ENCODE peak calls at places on chromosome 22, in seven cellular contexts. V is H9, X is OCI-LY7, U is endothelial cell of umbilical vein, W is GM23248, M is GM23338, C is HCT116. K is an unnamed sample. For H3K79me2, the result is how much of the 10 kb centered on the place peaks cover.

GRCh38 chr22:44410396-44411056 is 87.5 kb downstream of the RTL6 start:
- DNase-seq in M (no peak), X (no peak), C (no peak), W (peak), V (peak), U (no peak), K (no peak)

GRCh38 chr22:40714514-40714966 is 35.3 kb downstream of the MCHR1 start:
- DNase-seq in W (peak), U (peak), M (peak), V (peak), C (no peak), X (no peak), K (no peak)

GRCh38 chr22:48751539-48752437 is 1075.9 kb downstream of the BRD1 start:
- DNase-seq in X (no peak), U (no peak), C (no peak), V (no peak), M (no peak), W (no peak), K (no peak)

GRCh38 chr22:37806409-37807338 is 1.1 kb upstream of the GCAT start:
- DNase-seq in M (peak), X (no peak), C (no peak), U (peak), W (peak), V (no peak), K (no peak)

GRCh38 chr22:37904572-37905533 is 1.2 kb upstream of the MICALL1 start:
- DNase-seq in V (peak), C (peak), W (peak), X (no peak), M (peak), U (peak), K (no peak)

GRCh38 chr22:50529416-50530279 is at the start of gene TYMP:
- DNase-seq in V (no peak), M (peak), W (peak), C (no peak), X (peak), U (no peak), K (no peak)

GRCh38 chr22:36409911-36410756 is 22.4 kb upstream of the MYH9 start:
- DNase-seq in V (peak), U (peak), W (no peak), X (peak), M (peak), C (peak), K (no peak)

GRCh38 chr22:35611891-35612576 is 5.1 kb downstream of the MB start:
- DNase-seq in W (no peak), M (no peak), C (no peak), V (no peak), X (peak), U (no peak), K (peak)

GRCh38 chr22:49302150-49302460 is 525.6 kb downstream of the BRD1 start:
- DNase-seq in X (no peak), C (no peak), M (no peak), V (no peak), W (no peak), U (no peak), K (no peak)

GRCh38 chr22:42365337-42365865 is 66.8 kb downstream of the NFAM1 start:
- DNase-seq in U (no peak), M (peak), W (no peak), V (peak), X (no peak), C (no peak), K (no peak)

GRCh38 chr22:43014062-43014875 is 680 bp downstream of the PACSIN2 start:
- DNase-seq in U (peak), M (peak), W (peak), V (peak), C (no peak), X (peak), K (peak)

GRCh38 chr22:49768077-49768476 is 59.6 kb downstream of the BRD1 start:
- DNase-seq in W (no peak), U (no peak), M (no peak), C (no peak), X (no peak), V (no peak), K (no peak)

GRCh38 chr22:25878933-25879332 is 136.9 kb downstream of the MYO18B start:
- DNase-seq in W (no peak), X (no peak), V (no peak), C (no peak), M (no peak), U (no peak), K (no peak)

GRCh38 chr22:25282671-25283561 is 63.5 kb downstream of the CRYBB2 start:
- DNase-seq in W (no peak), V (peak), M (peak), C (no peak), X (no peak), U (no peak), K (no peak)

GRCh38 chr22:27773236-27773550 is 28.4 kb downstream of the MN1 start:
- DNase-seq in V (no peak), W (no peak), X (no peak), M (no peak), C (no peak), U (no peak), K (no peak)
- H3K79me2 ChIP-seq in V (under half), W (half or more), X (under half), M (under half), C (under half), U (under half), K (under half)

GRCh38 chr22:23068832-23069385 is 1.4 kb upstream of the GNAZ start:
- DNase-seq in C (no peak), W (no peak), U (no peak), X (no peak), V (peak), M (no peak), K (no peak)

GRCh38 chr22:23068096-23068831 is 2.1 kb upstream of the GNAZ start:
- DNase-seq in W (no peak), M (no peak), U (no peak), X (no peak), C (no peak), V (peak), K (no peak)

GRCh38 chr22:23070418-23071162 is at the start of gene GNAZ:
- DNase-seq in X (peak), C (no peak), W (peak), V (peak), M (peak), U (no peak), K (no peak)

GRCh38 chr22:23071163-23072034 is 1.1 kb downstream of the GNAZ start:
- DNase-seq in W (no peak), X (no peak), U (no peak), C (no peak), M (no peak), V (no peak), K (no peak)

DNA sequence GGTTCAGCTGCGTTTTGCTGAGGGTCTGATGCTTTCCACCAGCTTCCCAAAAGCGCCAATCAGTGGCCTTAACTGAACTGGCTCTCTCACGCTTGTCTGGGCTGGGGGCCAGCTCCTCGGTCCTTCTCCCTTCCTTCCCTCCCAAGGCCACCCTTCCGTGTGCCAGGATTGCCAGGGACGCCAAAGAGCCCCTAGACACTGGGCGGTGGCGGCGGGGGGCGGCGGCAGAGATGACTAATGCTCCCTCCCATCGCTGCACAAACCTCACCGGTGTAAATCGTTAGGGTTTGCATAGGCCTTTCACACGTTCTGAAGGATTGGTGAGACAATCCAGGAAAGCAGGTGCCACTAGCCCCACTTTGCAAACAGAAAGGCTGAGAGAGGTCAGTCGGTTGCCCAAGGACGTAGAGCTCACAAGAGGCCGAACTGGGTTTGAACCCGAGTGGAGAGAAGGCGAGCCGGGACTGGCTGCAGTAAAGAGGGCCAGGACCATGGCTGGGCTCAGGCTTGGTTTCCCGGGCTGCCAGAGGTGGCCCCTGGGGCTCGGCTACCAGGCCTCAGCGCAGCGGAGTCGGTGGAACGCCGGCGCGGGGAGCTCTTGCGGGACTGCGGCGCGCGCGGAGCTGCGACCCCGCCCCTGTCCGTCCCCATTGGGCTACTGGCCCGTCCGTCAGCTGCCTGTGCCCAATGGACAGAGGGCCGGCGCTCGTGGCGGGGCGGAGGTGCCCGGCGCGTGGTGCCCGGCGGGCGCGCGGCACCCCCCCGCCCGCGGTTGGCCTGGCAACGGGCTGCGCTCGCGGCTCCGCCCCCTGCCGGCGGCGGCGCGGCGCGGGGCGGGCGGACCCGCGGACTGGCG is 589 bp upstream of the GNAZ start:
- DNase-seq in M (peak), C (peak), V (peak), U (peak), X (peak), W (peak), K (peak)
- H2AFZ ChIP-seq in M (peak), C (peak), V (no peak), U (peak), X (peak), W (peak), K (peak)

DNA sequence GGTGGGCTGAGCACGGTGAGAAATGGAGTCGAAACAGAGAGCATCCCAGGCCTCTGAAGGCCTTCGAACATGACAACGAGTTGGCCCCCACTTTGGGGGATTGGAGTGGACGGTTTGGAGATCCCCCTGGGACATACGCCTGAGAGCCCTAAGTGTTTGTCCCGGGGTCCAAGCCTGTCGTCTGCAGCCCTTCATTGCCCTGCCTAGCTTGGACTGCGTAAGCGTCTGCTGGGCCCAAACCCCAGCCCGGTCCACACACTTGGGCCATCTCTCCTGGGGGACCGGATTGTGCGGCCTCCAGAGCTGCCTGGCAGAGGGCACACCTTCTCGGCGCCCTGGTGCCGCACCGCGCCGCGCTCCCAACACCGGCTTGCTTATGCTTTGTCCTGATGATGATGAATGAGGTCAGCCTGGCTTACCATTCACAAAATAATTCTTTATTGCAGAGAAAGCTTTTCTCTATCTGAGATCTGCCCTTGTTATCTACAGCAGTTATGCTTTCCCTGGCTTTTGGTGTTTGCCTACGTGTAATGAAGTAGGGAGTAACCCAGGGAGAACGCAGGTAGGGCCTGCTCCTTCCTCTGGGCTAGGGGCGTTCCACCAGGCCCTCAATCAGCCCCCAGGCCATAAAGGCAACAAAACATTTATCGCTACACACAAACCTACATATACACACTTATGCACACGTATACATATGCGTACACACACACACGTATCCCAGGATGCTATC is 85.9 kb upstream of the PPARA start:
- DNase-seq in M (no peak), C (no peak), X (no peak), W (peak), V (peak), U (no peak), K (no peak)
- H3K79me2 ChIP-seq in M (under half), C (half or more), X (under half), W (half or more), V (under half), U (half or more), K (half or more)

GRCh38 chr22:31153357-31153756 is 6.6 kb upstream of the RNF185 start:
- DNase-seq in X (no peak), U (no peak), M (no peak), W (no peak), V (no peak), C (no peak), K (no peak)

GRCh38 chr22:31150615-31151014 is 9.4 kb upstream of the RNF185 start:
- DNase-seq in M (peak), U (no peak), W (peak), C (no peak), V (no peak), X (no peak), K (no peak)

GRCh38 chr22:31154975-31155374 is 5.0 kb upstream of the RNF185 start:
- DNase-seq in V (no peak), M (no peak), W (no peak), C (no peak), U (no peak), X (no peak), K (no peak)

GRCh38 chr22:31151872-31152271 is 8.1 kb upstream of the RNF185 start:
- DNase-seq in M (no peak), W (no peak), X (no peak), V (no peak), C (no peak), U (no peak), K (no peak)

DNA sequence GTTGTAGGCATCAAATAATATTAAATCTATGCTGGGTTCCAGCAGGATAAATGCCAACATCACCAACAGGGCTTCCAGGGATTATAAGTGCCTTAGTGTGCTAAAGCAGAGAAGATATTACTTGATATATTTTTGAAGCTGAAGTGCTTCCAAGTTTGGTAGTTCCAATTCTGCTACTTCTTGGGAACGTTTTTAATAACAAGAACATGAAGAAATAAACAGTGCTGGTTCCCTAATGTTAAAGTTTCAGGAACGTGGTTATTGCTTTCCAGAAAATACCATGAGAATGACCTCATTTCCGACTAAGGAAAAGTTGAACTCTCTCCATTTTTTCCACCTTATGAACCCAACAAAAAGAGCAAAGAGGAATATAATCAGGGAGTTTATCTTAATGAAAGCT is 4.6 kb upstream of the RNF185 start:
- DNase-seq in U (peak), X (no peak), V (no peak), M (no peak), W (peak), C (no peak), K (no peak)
- H2AFZ ChIP-seq in U (peak), X (no peak), V (no peak), M (no peak), W (peak), C (no peak), K (no peak)

GRCh38 chr22:17137226-17137625 is 16.1 kb upstream of the TMEM121B start:
- DNase-seq in M (no peak), U (no peak), V (no peak), X (no peak), W (no peak), C (no peak), K (no peak)

GRCh38 chr22:17140022-17140421 is 18.9 kb upstream of the TMEM121B start:
- DNase-seq in C (no peak), M (no peak), W (no peak), V (no peak), X (no peak), U (no peak), K (no peak)

GRCh38 chr22:17135153-17135760 is 14.1 kb upstream of the TMEM121B start:
- DNase-seq in U (no peak), C (no peak), W (no peak), V (no peak), X (no peak), M (no peak), K (no peak)

GRCh38 chr22:17138451-17139042 is 17.4 kb upstream of the TMEM121B start:
- DNase-seq in C (no peak), M (no peak), V (no peak), X (no peak), W (no peak), U (no peak), K (no peak)

GRCh38 chr22:17137861-17138425 is 16.8 kb upstream of the TMEM121B start:
- DNase-seq in C (no peak), M (no peak), U (no peak), W (no peak), X (no peak), V (no peak), K (no peak)
- H3K79me2 ChIP-seq in C (under half), M (under half), U (under half), W (under half), X (under half), V (under half), K (under half)

GRCh38 chr22:30016596-30016995 is 63.7 kb upstream of the HORMAD2 start:
- DNase-seq in M (no peak), X (no peak), W (peak), C (no peak), U (no peak), V (no peak), K (no peak)
- H2AFZ ChIP-seq in M (no peak), X (no peak), W (no peak), C (no peak), U (no peak), V (no peak), K (no peak)

K was measured in MM.1S.